ENCODE peak calls at places on chromosomes 2 and 18, in ten cellular contexts. N is GM23248; M is DMS53; U is effector memory CD8-positive, alpha-beta T cell; O is NCI-H2029; R is stimulated activated CD4-positive, alpha-beta T cell treated with anti-CD3 and anti-CD28 coated beads, Interleukin-2, amount 100 ng/mL, for 48 hours; J is effector CD4-positive, alpha-beta T cell; I is erythroblast; Z is prostate gland; C is AG09319. K is an unnamed sample.

GRCh38 chr2:188085421-188085820 is 206.3 kb upstream of the GULP1 start:
- DNase-seq in N (no peak), Z (no peak), O (no peak), J (no peak), M (no peak), R (no peak), C (no peak), U (no peak), I (no peak), K (no peak)

GRCh38 chr18:10471574-10471973 is 17.1 kb downstream of the APCDD1 start:
- DNase-seq in R (no peak), M (no peak), I (no peak), J (no peak), U (no peak), Z (no peak), C (no peak), O (no peak), N (no peak), K (no peak)

GRCh38 chr2:127153691-127154158 is 46.8 kb upstream of the BIN1 start:
- DNase-seq in U (no peak), N (peak; percentile 96), R (no peak), J (no peak), M (no peak), C (peak; percentile 48), I (no peak), Z (no peak), O (no peak), K (peak; percentile 93)

GRCh38 chr2:194176134-194176533 is 1480.9 kb upstream of the SLC39A10 start:
- DNase-seq in R (no peak), C (no peak), U (no peak), Z (no peak), M (no peak), I (no peak), O (no peak), N (no peak), J (no peak), K (no peak)

GRCh38 chr2:224772494-224772893 is 56.3 kb upstream of the CCDC195 start:
- DNase-seq in N (no peak), O (peak; percentile 61), J (no peak), C (no peak), I (no peak), R (no peak), Z (no peak), U (no peak), M (peak; percentile 62), K (peak; percentile 41)

GRCh38 chr2:98134138-98134537 is 47.2 kb downstream of the VWA3B start:
- DNase-seq in R (peak; percentile 33), N (peak; percentile 10), U (no peak), I (no peak), C (no peak), J (no peak), Z (no peak), M (no peak), O (no peak), K (no peak)

GRCh38 chr2:60886962-60887361 is 5.6 kb downstream of the REL start:
- DNase-seq in Z (no peak), U (no peak), C (no peak), M (no peak), O (no peak), N (no peak), J (no peak), I (no peak), R (no peak), K (no peak)

GRCh38 chr2:64222942-64223511 is 78.8 kb upstream of the PELI1 start:
- DNase-seq in R (no peak), C (no peak), J (no peak), Z (no peak), I (no peak), U (no peak), N (no peak), O (no peak), M (no peak), K (no peak)

GRCh38 chr2:157971702-157972101 is 95.6 kb upstream of the ACVR1 start:
- DNase-seq in R (no peak), J (no peak), C (no peak), I (no peak), O (no peak), Z (no peak), N (no peak), M (no peak), U (no peak), K (no peak)

GRCh38 chr2:38598991-38599295 is 3.8 kb downstream of the HNRNPLL start:
- DNase-seq in R (no peak), M (no peak), Z (no peak), J (no peak), I (no peak), U (no peak), O (no peak), C (no peak), N (peak; percentile 63), K (no peak)

GRCh38 chr18:79712206-79712857 is 32.7 kb downstream of the CTDP1 start:
- DNase-seq in I (no peak), U (no peak), R (no peak), Z (no peak), C (no peak), N (no peak), J (no peak), O (no peak), M (no peak), K (no peak)

GRCh38 chr18:46856975-46857374 is 60.3 kb downstream of the PIAS2 start:
- DNase-seq in I (no peak), C (no peak), R (no peak), M (peak; percentile 43), U (no peak), J (no peak), N (no peak), Z (no peak), O (peak; percentile 23), K (no peak)

GRCh38 chr18:11500153-11501122 is 109.0 kb upstream of the SLC35G4 start:
- DNase-seq in O (no peak), M (peak; percentile 58), N (peak; percentile 99), J (no peak), Z (no peak), I (no peak), R (no peak), U (no peak), C (peak; percentile 84), K (peak; percentile 85)

GRCh38 chr2:97748397-97748796 is 35.0 kb downstream of the ZAP70 start:
- DNase-seq in U (peak; percentile 66), O (no peak), C (no peak), N (peak; percentile 20), J (peak; percentile 51), M (peak; percentile 61), R (peak; percentile 57), I (peak; percentile 19), Z (no peak), K (peak; percentile 52)

GRCh38 chr2:237982039-237982725 is 15.4 kb downstream of the UBE2F start:
- DNase-seq in J (no peak), N (no peak), Z (no peak), U (no peak), M (no peak), R (no peak), I (no peak), C (no peak), O (no peak), K (no peak)

GRCh38 chr18:9996104-9996503 is 82.3 kb downstream of the VAPA start:
- DNase-seq in C (no peak), J (no peak), Z (no peak), R (no peak), U (no peak), I (no peak), N (no peak), O (no peak), M (no peak), K (no peak)

GRCh38 chr18:68507781-68508180 is 207.1 kb downstream of the TMX3 start:
- DNase-seq in I (no peak), N (peak; percentile 44), Z (no peak), R (no peak), O (no peak), C (no peak), M (no peak), J (no peak), U (no peak), K (no peak)

K was measured in osteoblast.